ENCODE peak calls at places on chromosomes 2 and 18, in six cellular contexts. One of them, this sample, is unnamed.

GRCh38 chr2:149331023-149331400 is 625 bp downstream of the LYPD6 start:
- DNase-seq in foreskin fibroblast: no peak
- DNase-seq in endothelial cell of umbilical vein: no peak
- DNase-seq in cardiac muscle cell: peak
- DNase-seq in HCT116: no peak
- DNase-seq in brain microvascular endothelial cell: no peak
- DNase-seq in this sample: no peak

GRCh38 chr2:241002275-241003046 is 4.0 kb downstream of the SNED1 start:
- DNase-seq in foreskin fibroblast: no peak
- DNase-seq in endothelial cell of umbilical vein: no peak
- DNase-seq in cardiac muscle cell: no peak
- DNase-seq in HCT116: no peak
- DNase-seq in brain microvascular endothelial cell: no peak
- DNase-seq in this sample: no peak

GRCh38 chr2:219272351-219272750 is 6.8 kb upstream of the DNAJB2 start:
- DNase-seq in foreskin fibroblast: no peak
- DNase-seq in endothelial cell of umbilical vein: no peak
- DNase-seq in cardiac muscle cell: no peak
- DNase-seq in HCT116: no peak
- DNase-seq in brain microvascular endothelial cell: no peak
- DNase-seq in this sample: no peak

GRCh38 chr2:113218283-113219091 is 44.7 kb downstream of the PSD4 start:
- DNase-seq in foreskin fibroblast: peak
- DNase-seq in endothelial cell of umbilical vein: no peak
- DNase-seq in cardiac muscle cell: no peak
- DNase-seq in HCT116: no peak
- DNase-seq in brain microvascular endothelial cell: no peak
- DNase-seq in this sample: peak

GRCh38 chr2:31341351-31341750 is 73.2 kb downstream of the XDH start:
- DNase-seq in foreskin fibroblast: no peak
- DNase-seq in endothelial cell of umbilical vein: no peak
- DNase-seq in cardiac muscle cell: no peak
- DNase-seq in HCT116: no peak
- DNase-seq in brain microvascular endothelial cell: no peak
- DNase-seq in this sample: no peak

GRCh38 chr2:175123254-175123653 is 44.7 kb downstream of the ATF2 start:
- DNase-seq in foreskin fibroblast: no peak
- DNase-seq in endothelial cell of umbilical vein: no peak
- DNase-seq in cardiac muscle cell: no peak
- DNase-seq in HCT116: no peak
- DNase-seq in brain microvascular endothelial cell: no peak
- DNase-seq in this sample: no peak

GRCh38 chr2:200741468-200742202 is 70.1 kb upstream of the BZW1 start:
- DNase-seq in foreskin fibroblast: no peak
- DNase-seq in endothelial cell of umbilical vein: no peak
- DNase-seq in cardiac muscle cell: no peak
- DNase-seq in HCT116: no peak
- DNase-seq in brain microvascular endothelial cell: no peak
- DNase-seq in this sample: peak

GRCh38 chr2:129296401-129297343 is 682.8 kb upstream of the RAB6C start:
- DNase-seq in foreskin fibroblast: no peak
- DNase-seq in endothelial cell of umbilical vein: no peak
- DNase-seq in cardiac muscle cell: no peak
- DNase-seq in HCT116: no peak
- DNase-seq in brain microvascular endothelial cell: no peak
- DNase-seq in this sample: no peak

GRCh38 chr2:196437626-196438025 is 201.9 kb upstream of the CCDC150 start:
- DNase-seq in foreskin fibroblast: no peak
- DNase-seq in endothelial cell of umbilical vein: no peak
- DNase-seq in cardiac muscle cell: no peak
- DNase-seq in HCT116: no peak
- DNase-seq in brain microvascular endothelial cell: no peak
- DNase-seq in this sample: no peak

GRCh38 chr2:42979870-42980763 is 187.7 kb upstream of the HAAO start:
- DNase-seq in foreskin fibroblast: no peak
- DNase-seq in endothelial cell of umbilical vein: no peak
- DNase-seq in cardiac muscle cell: no peak
- DNase-seq in HCT116: no peak
- DNase-seq in brain microvascular endothelial cell: no peak
- DNase-seq in this sample: no peak

GRCh38 chr18:9055185-9055584 is 47.3 kb upstream of the NDUFV2 start:
- DNase-seq in foreskin fibroblast: peak
- DNase-seq in endothelial cell of umbilical vein: peak
- DNase-seq in cardiac muscle cell: no peak
- DNase-seq in HCT116: peak
- DNase-seq in brain microvascular endothelial cell: no peak
- DNase-seq in this sample: peak

GRCh38 chr2:206823178-206823577 is 57.8 kb downstream of the FASTKD2 start:
- DNase-seq in foreskin fibroblast: peak
- DNase-seq in endothelial cell of umbilical vein: no peak
- DNase-seq in cardiac muscle cell: peak
- DNase-seq in HCT116: no peak
- DNase-seq in brain microvascular endothelial cell: no peak
- DNase-seq in this sample: no peak

GRCh38 chr2:120541553-120541932 is 194.1 kb upstream of the GLI2 start:
- DNase-seq in foreskin fibroblast: peak
- DNase-seq in endothelial cell of umbilical vein: no peak
- DNase-seq in cardiac muscle cell: no peak
- DNase-seq in HCT116: no peak
- DNase-seq in brain microvascular endothelial cell: no peak
- DNase-seq in this sample: no peak

GRCh38 chr2:178109813-178110212 is 2.4 kb upstream of the RBM45 start:
- DNase-seq in foreskin fibroblast: peak
- DNase-seq in endothelial cell of umbilical vein: peak
- DNase-seq in cardiac muscle cell: peak
- DNase-seq in HCT116: peak
- DNase-seq in brain microvascular endothelial cell: no peak
- DNase-seq in this sample: peak

GRCh38 chr2:68774569-68775271 is 40.1 kb downstream of the ARHGAP25 start:
- DNase-seq in foreskin fibroblast: no peak
- DNase-seq in endothelial cell of umbilical vein: peak
- DNase-seq in cardiac muscle cell: no peak
- DNase-seq in HCT116: no peak
- DNase-seq in brain microvascular endothelial cell: no peak
- DNase-seq in this sample: no peak

GRCh38 chr2:62793213-62793612 is 87.7 kb downstream of the EHBP1 start:
- DNase-seq in foreskin fibroblast: no peak
- DNase-seq in endothelial cell of umbilical vein: no peak
- DNase-seq in cardiac muscle cell: no peak
- DNase-seq in HCT116: no peak
- DNase-seq in brain microvascular endothelial cell: no peak
- DNase-seq in this sample: no peak

GRCh38 chr2:45684756-45685155 is 33.3 kb downstream of the PRKCE start:
- DNase-seq in foreskin fibroblast: no peak
- DNase-seq in endothelial cell of umbilical vein: no peak
- DNase-seq in cardiac muscle cell: no peak
- DNase-seq in HCT116: no peak
- DNase-seq in brain microvascular endothelial cell: no peak
- DNase-seq in this sample: no peak

GRCh38 chr2:39127973-39128372 is 7.1 kb upstream of the SOS1 start:
- DNase-seq in foreskin fibroblast: peak
- DNase-seq in endothelial cell of umbilical vein: no peak
- DNase-seq in cardiac muscle cell: no peak
- DNase-seq in HCT116: no peak
- DNase-seq in brain microvascular endothelial cell: no peak
- DNase-seq in this sample: no peak

GRCh38 chr2:209460151-209460761 is 36.4 kb downstream of the MAP2 start:
- DNase-seq in foreskin fibroblast: no peak
- DNase-seq in endothelial cell of umbilical vein: no peak
- DNase-seq in cardiac muscle cell: no peak
- DNase-seq in HCT116: no peak
- DNase-seq in brain microvascular endothelial cell: no peak
- DNase-seq in this sample: no peak

GRCh38 chr2:176388886-176389285 is 119.6 kb downstream of the MTX2 start:
- DNase-seq in foreskin fibroblast: peak
- DNase-seq in endothelial cell of umbilical vein: no peak
- DNase-seq in cardiac muscle cell: no peak
- DNase-seq in HCT116: no peak
- DNase-seq in brain microvascular endothelial cell: peak
- DNase-seq in this sample: no peak

GRCh38 chr2:241701155-241701404 is 759 bp upstream of the ING5 start:
- DNase-seq in foreskin fibroblast: no peak
- DNase-seq in endothelial cell of umbilical vein: no peak
- DNase-seq in cardiac muscle cell: no peak
- DNase-seq in HCT116: no peak
- DNase-seq in brain microvascular endothelial cell: peak
- DNase-seq in this sample: no peak

GRCh38 chr2:42922790-42923631 is 130.6 kb upstream of the HAAO start:
- DNase-seq in foreskin fibroblast: peak
- DNase-seq in endothelial cell of umbilical vein: no peak
- DNase-seq in cardiac muscle cell: no peak
- DNase-seq in HCT116: no peak
- DNase-seq in brain microvascular endothelial cell: peak
- DNase-seq in this sample: no peak

GRCh38 chr18:35938158-35938557 is 34.3 kb upstream of the RMP24 start:
- DNase-seq in foreskin fibroblast: peak
- DNase-seq in endothelial cell of umbilical vein: no peak
- DNase-seq in cardiac muscle cell: no peak
- DNase-seq in HCT116: no peak
- DNase-seq in brain microvascular endothelial cell: no peak
- DNase-seq in this sample: no peak

GRCh38 chr2:158467248-158467647 is 10.5 kb downstream of the PKP4 start:
- DNase-seq in foreskin fibroblast: no peak
- DNase-seq in endothelial cell of umbilical vein: no peak
- DNase-seq in cardiac muscle cell: no peak
- DNase-seq in HCT116: no peak
- DNase-seq in brain microvascular endothelial cell: no peak
- DNase-seq in this sample: no peak

GRCh38 chr2:118805061-118805690 is 42.3 kb downstream of the EN1 start:
- DNase-seq in foreskin fibroblast: no peak
- DNase-seq in endothelial cell of umbilical vein: no peak
- DNase-seq in cardiac muscle cell: no peak
- DNase-seq in HCT116: no peak
- DNase-seq in brain microvascular endothelial cell: no peak
- DNase-seq in this sample: no peak

GRCh38 chr2:234565842-234566619 is 69.2 kb upstream of the ARL4C start:
- DNase-seq in foreskin fibroblast: no peak
- DNase-seq in endothelial cell of umbilical vein: no peak
- DNase-seq in cardiac muscle cell: no peak
- DNase-seq in HCT116: no peak
- DNase-seq in brain microvascular endothelial cell: no peak
- DNase-seq in this sample: no peak

GRCh38 chr2:15745329-15745728 is 153.7 kb downstream of the DDX1 start:
- DNase-seq in foreskin fibroblast: no peak
- DNase-seq in endothelial cell of umbilical vein: no peak
- DNase-seq in cardiac muscle cell: no peak
- DNase-seq in HCT116: no peak
- DNase-seq in brain microvascular endothelial cell: no peak
- DNase-seq in this sample: no peak

GRCh38 chr18:50616484-50617048 is 56.7 kb downstream of the MAPK4 start:
- DNase-seq in foreskin fibroblast: no peak
- DNase-seq in endothelial cell of umbilical vein: no peak
- DNase-seq in cardiac muscle cell: peak
- DNase-seq in HCT116: no peak
- DNase-seq in brain microvascular endothelial cell: no peak
- DNase-seq in this sample: no peak

GRCh38 chr2:210630904-210631560 is 74.6 kb downstream of the CPS1 start:
- DNase-seq in foreskin fibroblast: no peak
- DNase-seq in endothelial cell of umbilical vein: no peak
- DNase-seq in cardiac muscle cell: peak
- DNase-seq in HCT116: no peak
- DNase-seq in brain microvascular endothelial cell: no peak
- DNase-seq in this sample: no peak

GRCh38 chr2:98463081-98463481 is 18.4 kb downstream of the INPP4A start:
- DNase-seq in foreskin fibroblast: no peak
- DNase-seq in endothelial cell of umbilical vein: no peak
- DNase-seq in cardiac muscle cell: no peak
- DNase-seq in HCT116: no peak
- DNase-seq in brain microvascular endothelial cell: no peak
- DNase-seq in this sample: no peak

GRCh38 chr2:230636684-230637271 is 75.9 kb upstream of the CAB39 start:
- DNase-seq in foreskin fibroblast: no peak
- DNase-seq in endothelial cell of umbilical vein: no peak
- DNase-seq in cardiac muscle cell: no peak
- DNase-seq in HCT116: no peak
- DNase-seq in brain microvascular endothelial cell: no peak
- DNase-seq in this sample: no peak

GRCh38 chr2:197804758-197805597 is 585 bp downstream of the PLCL1 start:
- DNase-seq in foreskin fibroblast: peak
- DNase-seq in endothelial cell of umbilical vein: peak
- DNase-seq in cardiac muscle cell: peak
- DNase-seq in HCT116: no peak
- DNase-seq in brain microvascular endothelial cell: no peak
- DNase-seq in this sample: no peak

GRCh38 chr2:240479111-240479501 is 43.6 kb downstream of the GPC1 start:
- DNase-seq in foreskin fibroblast: no peak
- DNase-seq in endothelial cell of umbilical vein: no peak
- DNase-seq in cardiac muscle cell: no peak
- DNase-seq in HCT116: no peak
- DNase-seq in brain microvascular endothelial cell: no peak
- DNase-seq in this sample: no peak

GRCh38 chr18:70423988-70424387 is 135.1 kb downstream of the SOCS6 start:
- DNase-seq in foreskin fibroblast: peak
- DNase-seq in endothelial cell of umbilical vein: no peak
- DNase-seq in cardiac muscle cell: no peak
- DNase-seq in HCT116: peak
- DNase-seq in brain microvascular endothelial cell: no peak
- DNase-seq in this sample: no peak

GRCh38 chr2:156673271-156673615 is 237.1 kb downstream of the GPD2 start:
- DNase-seq in foreskin fibroblast: no peak
- DNase-seq in endothelial cell of umbilical vein: no peak
- DNase-seq in cardiac muscle cell: no peak
- DNase-seq in HCT116: no peak
- DNase-seq in brain microvascular endothelial cell: no peak
- DNase-seq in this sample: no peak

GRCh38 chr2:218883491-218884490 is 3.1 kb downstream of the WNT10A start:
- DNase-seq in foreskin fibroblast: peak
- DNase-seq in endothelial cell of umbilical vein: no peak
- DNase-seq in cardiac muscle cell: peak
- DNase-seq in HCT116: no peak
- DNase-seq in brain microvascular endothelial cell: no peak
- DNase-seq in this sample: no peak

GRCh38 chr18:76897257-76897656 is 74.9 kb downstream of the ZNF236 start:
- DNase-seq in foreskin fibroblast: no peak
- DNase-seq in endothelial cell of umbilical vein: no peak
- DNase-seq in cardiac muscle cell: no peak
- DNase-seq in HCT116: no peak
- DNase-seq in brain microvascular endothelial cell: no peak
- DNase-seq in this sample: no peak